ENCODE peak calls at places on chromosomes 16 and 17, in six cellular contexts. L, V, Z, G, F and K are unnamed samples.

GRCh38 chr17:1147664-1148063 is 32.1 kb downstream of the ABR start:
- DNase-seq in Z (peak), L (no peak), V (no peak), F (no peak), G (no peak), K (no peak)

GRCh38 chr16:1323296-1324239 is 9.9 kb upstream of the BAIAP3 start:
- DNase-seq in G (peak), F (no peak), L (no peak), Z (no peak), V (no peak), K (no peak)

GRCh38 chr16:15751940-15752339 is 101.9 kb downstream of the NDE1 start:
- DNase-seq in Z (no peak), G (no peak), V (no peak), F (no peak), L (no peak), K (no peak)

GRCh38 chr17:27659685-27660084 is 28.7 kb downstream of the LGALS9 start:
- DNase-seq in G (no peak), F (no peak), L (no peak), V (no peak), Z (no peak), K (no peak)

GRCh38 chr17:36885761-36886365 is 51.4 kb upstream of the LHX1 start:
- DNase-seq in F (no peak), L (no peak), G (no peak), Z (no peak), V (no peak), K (no peak)

GRCh38 chr16:1310832-1311200 is 1.4 kb downstream of the UBE2I start:
- DNase-seq in L (no peak), F (peak), G (no peak), Z (no peak), V (no peak), K (peak)

GRCh38 chr16:11329080-11329491 is 16.2 kb upstream of the RMI2 start:
- DNase-seq in L (no peak), G (no peak), F (no peak), Z (no peak), V (no peak), K (no peak)

GRCh38 chr17:76529643-76530488 is 7.6 kb downstream of the CYGB start:
- DNase-seq in F (no peak), Z (no peak), G (peak), L (no peak), V (no peak), K (no peak)

GRCh38 chr17:73912360-73912746 is 268.1 kb upstream of the SDK2 start:
- DNase-seq in V (no peak), G (no peak), L (no peak), F (no peak), Z (no peak), K (no peak)

GRCh38 chr16:69886726-69887125 is 64.4 kb upstream of the CLEC18A start:
- DNase-seq in Z (no peak), L (no peak), F (no peak), V (no peak), G (no peak), K (no peak)

GRCh38 chr16:51982715-51983680 is 563.9 kb downstream of the TOX3 start:
- DNase-seq in V (no peak), Z (peak), F (no peak), G (peak), L (no peak), K (no peak)

GRCh38 chr17:7313028-7313889 is 1.9 kb downstream of the GPS2 start:
- DNase-seq in L (no peak), Z (no peak), G (no peak), V (no peak), F (no peak), K (no peak)